ENCODE peak calls at places on chromosomes 2 and 18, in nine cellular contexts. L is right atrium auricular region, V is tibial nerve, P is cardiac fibroblast, U is BE2C, M is OCI-LY7, A is fibroblast of villous mesenchyme, X is SK-N-SH, B is astrocyte of the spinal cord. W is an unnamed sample.

GRCh38 chr2:20781656-20782265 is 41.1 kb downstream of the LDAH start:
- DNase-seq in L (no peak), V (no peak), P (peak; percentile 50), U (peak; percentile 48), M (peak; percentile 19), A (peak; percentile 40), X (peak; percentile 50), B (peak; percentile 8), W (no peak)

GRCh38 chr2:53740170-53740569 is 27.4 kb upstream of the CHAC2 start:
- DNase-seq in L (no peak), V (no peak), P (peak; percentile 70), U (no peak), M (no peak), A (peak; percentile 44), X (peak; percentile 9), B (peak; percentile 58), W (no peak)

GRCh38 chr2:204255068-204255467 is 290.2 kb upstream of the PARD3B start:
- DNase-seq in L (no peak), V (no peak), P (no peak), U (no peak), M (no peak), A (no peak), X (no peak), B (no peak), W (no peak)

GRCh38 chr2:120394764-120395163 is 48.8 kb downstream of the INHBB start:
- DNase-seq in L (no peak), V (no peak), P (no peak), U (no peak), M (no peak), A (no peak), X (no peak), B (no peak), W (no peak)

GRCh38 chr2:127721978-127722355 is 20.7 kb downstream of the SFT2D3 start:
- DNase-seq in L (no peak), V (no peak), P (peak; percentile 14), U (no peak), M (no peak), A (no peak), X (no peak), B (peak; percentile 29), W (no peak)

GRCh38 chr2:173881886-173882285 is 83.3 kb downstream of the SP3 start:
- DNase-seq in L (no peak), V (no peak), P (peak; percentile 37), U (no peak), M (peak; percentile 28), A (no peak), X (no peak), B (no peak), W (no peak)

GRCh38 chr2:7450188-7451156 is 533.3 kb downstream of the RNF144A start:
- DNase-seq in L (no peak), V (no peak), P (no peak), U (no peak), M (no peak), A (no peak), X (no peak), B (no peak), W (no peak)

GRCh38 chr2:7083580-7084509 is 166.6 kb downstream of the RNF144A start:
- DNase-seq in L (no peak), V (no peak), P (peak; percentile 51), U (peak; percentile 51), M (peak; percentile 84), A (peak; percentile 35), X (no peak), B (peak; percentile 54), W (no peak)

GRCh38 chr18:73895701-73896100 is 251.9 kb downstream of the FBXO15 start:
- DNase-seq in L (no peak), V (no peak), P (no peak), U (no peak), M (no peak), A (no peak), X (no peak), B (no peak), W (no peak)

GRCh38 chr2:97713296-97714083 is at the start of gene ZAP70:
- DNase-seq in L (no peak), V (no peak), P (no peak), U (no peak), M (peak; percentile 81), A (no peak), X (no peak), B (no peak), W (no peak)
- H3K4me3 ChIP-seq in L (no peak within 1 kb of the TSS), V (no peak within 1 kb of the TSS), P (no peak within 1 kb of the TSS), U (no peak within 1 kb of the TSS), M (peak within 1 kb of the TSS; percentile 69), A (no peak within 1 kb of the TSS), X (no peak within 1 kb of the TSS), B (no peak within 1 kb of the TSS), W (no peak within 1 kb of the TSS)

DNA sequence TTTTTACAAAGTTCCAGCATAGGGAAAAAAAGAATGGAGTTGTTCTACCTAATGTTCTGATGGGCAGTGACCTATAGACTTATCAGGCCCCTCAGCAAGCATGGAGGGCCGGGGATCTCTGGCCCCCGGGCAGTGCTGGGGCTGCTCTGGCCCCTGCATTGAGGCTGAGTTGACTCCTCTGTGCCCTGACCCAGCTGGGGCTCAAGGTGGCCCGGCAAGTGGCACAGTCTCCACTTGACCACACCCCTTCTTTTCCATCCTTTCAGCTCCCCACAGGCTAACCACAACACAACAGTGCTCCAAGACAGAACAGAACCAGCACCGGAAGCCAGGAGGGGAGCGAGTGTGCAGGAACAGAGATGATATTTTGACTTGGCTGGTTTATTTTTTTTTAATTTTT is 19.9 kb downstream of the TOGARAM2 start:
- DNase-seq in L (no peak), V (no peak), P (no peak), U (no peak), M (no peak), A (no peak), X (no peak), B (no peak), W (no peak)
- H3K4me3 ChIP-seq in L (no peak overlapping the region), V (no peak overlapping the region), P (no peak overlapping the region), U (no peak overlapping the region), M (no peak overlapping the region), A (no peak overlapping the region), X (no peak overlapping the region), B (no peak overlapping the region), W (no peak overlapping the region)

GRCh38 chr18:70197844-70198243 is 7.6 kb downstream of the RTTN start:
- DNase-seq in L (no peak), V (no peak), P (no peak), U (no peak), M (no peak), A (no peak), X (no peak), B (no peak), W (no peak)

GRCh38 chr18:70195014-70195614 is 10.4 kb downstream of the RTTN start:
- DNase-seq in L (no peak), V (no peak), P (no peak), U (no peak), M (no peak), A (no peak), X (no peak), B (no peak), W (no peak)

GRCh38 chr18:70197042-70197441 is 8.4 kb downstream of the RTTN start:
- DNase-seq in L (no peak), V (no peak), P (no peak), U (no peak), M (no peak), A (peak; percentile 10), X (no peak), B (no peak), W (no peak)

GRCh38 chr18:70195852-70196434 is 9.5 kb downstream of the RTTN start:
- DNase-seq in L (no peak), V (peak; percentile 29), P (peak; percentile 79), U (peak; percentile 6), M (peak; percentile 6), A (peak; percentile 67), X (peak; percentile 54), B (peak; percentile 68), W (no peak)

GRCh38 chr18:70200286-70200685 is 5.2 kb downstream of the RTTN start:
- DNase-seq in L (no peak), V (no peak), P (no peak), U (no peak), M (no peak), A (no peak), X (no peak), B (no peak), W (no peak)
- H3K4me3 ChIP-seq in L (no peak overlapping the region), V (no peak overlapping the region), P (no peak overlapping the region), U (no peak overlapping the region), M (no peak overlapping the region), A (no peak overlapping the region), X (no peak overlapping the region), B (no peak overlapping the region), W (no peak overlapping the region)

GRCh38 chr2:134705861-134706586 is 12.8 kb downstream of the TMEM163 start:
- DNase-seq in L (no peak), V (no peak), P (no peak), U (no peak), M (no peak), A (no peak), X (no peak), B (no peak), W (no peak)

GRCh38 chr2:134704173-134704572 is 14.6 kb downstream of the TMEM163 start:
- DNase-seq in L (no peak), V (no peak), P (no peak), U (no peak), M (no peak), A (no peak), X (no peak), B (no peak), W (no peak)

GRCh38 chr2:134711622-134712125 is 7.1 kb downstream of the TMEM163 start:
- DNase-seq in L (no peak), V (no peak), P (no peak), U (no peak), M (no peak), A (no peak), X (no peak), B (no peak), W (no peak)

GRCh38 chr2:134707330-134707676 is 11.5 kb downstream of the TMEM163 start:
- DNase-seq in L (no peak), V (no peak), P (no peak), U (no peak), M (no peak), A (no peak), X (no peak), B (no peak), W (no peak)

GRCh38 chr2:134706587-134707329 is 12.0 kb downstream of the TMEM163 start:
- DNase-seq in L (no peak), V (no peak), P (peak; percentile 28), U (no peak), M (no peak), A (no peak), X (no peak), B (no peak), W (no peak)
- H3K4me3 ChIP-seq in L (no peak overlapping the region), V (no peak overlapping the region), P (no peak overlapping the region), U (peak overlapping the region; percentile 8), M (no peak overlapping the region), A (no peak overlapping the region), X (no peak overlapping the region), B (no peak overlapping the region), W (no peak overlapping the region)

W was measured in tibial artery.